ENCODE peak calls at places on chromosomes 11 and 22, in six cellular contexts. One of them, this sample, is unnamed.

GRCh38 chr11:17775507-17776212 is 41.1 kb downstream of the KCNC1 start:
- DNase-seq in WTC11: no peak
- DNase-seq in GM12878: no peak
- DNase-seq in K562: no peak
- DNase-seq in H1: no peak
- DNase-seq in HepG2: no peak
- DNase-seq in this sample: no peak

GRCh38 chr11:107682182-107682971 is 29.5 kb downstream of the SLN start:
- DNase-seq in H1: no peak
- DNase-seq in GM12878: no peak
- DNase-seq in WTC11: no peak
- DNase-seq in HepG2: no peak
- DNase-seq in K562: no peak
- DNase-seq in this sample: no peak

GRCh38 chr11:19931141-19931767 is 218.6 kb downstream of the NAV2 start:
- DNase-seq in HepG2: no peak
- DNase-seq in GM12878: no peak
- DNase-seq in H1: no peak
- DNase-seq in K562: no peak
- DNase-seq in WTC11: no peak
- DNase-seq in this sample: no peak

GRCh38 chr11:30196400-30197206 is 34.2 kb upstream of the FSHB start:
- DNase-seq in GM12878: no peak
- DNase-seq in WTC11: peak
- DNase-seq in K562: peak
- DNase-seq in HepG2: peak
- DNase-seq in H1: peak
- DNase-seq in this sample: peak

GRCh38 chr11:80651004-80651403 is 1210.2 kb upstream of the TENM4 start:
- DNase-seq in H1: no peak
- DNase-seq in K562: no peak
- DNase-seq in HepG2: no peak
- DNase-seq in GM12878: no peak
- DNase-seq in WTC11: no peak
- DNase-seq in this sample: peak

GRCh38 chr11:129278586-129279319 is 86.6 kb upstream of the ARHGAP32 start:
- DNase-seq in WTC11: peak
- DNase-seq in K562: no peak
- DNase-seq in GM12878: no peak
- DNase-seq in HepG2: no peak
- DNase-seq in H1: no peak
- DNase-seq in this sample: peak

GRCh38 chr11:45269678-45270077 is 16.5 kb downstream of the SYT13 start:
- DNase-seq in HepG2: no peak
- DNase-seq in WTC11: no peak
- DNase-seq in H1: no peak
- DNase-seq in GM12878: no peak
- DNase-seq in K562: no peak
- DNase-seq in this sample: no peak

GRCh38 chr11:97751405-97751804 is 1269.3 kb upstream of the CNTN5 start:
- DNase-seq in H1: no peak
- DNase-seq in K562: no peak
- DNase-seq in GM12878: no peak
- DNase-seq in WTC11: no peak
- DNase-seq in HepG2: no peak
- DNase-seq in this sample: no peak

GRCh38 chr22:30575859-30576258 is 1.4 kb upstream of the GAL3ST1 start:
- DNase-seq in WTC11: no peak
- DNase-seq in K562: no peak
- DNase-seq in H1: no peak
- DNase-seq in GM12878: no peak
- DNase-seq in HepG2: no peak
- DNase-seq in this sample: no peak

GRCh38 chr11:74449369-74449931 is 17.9 kb downstream of the KCNE3 start:
- DNase-seq in K562: peak
- DNase-seq in WTC11: no peak
- DNase-seq in H1: no peak
- DNase-seq in GM12878: peak
- DNase-seq in HepG2: peak
- DNase-seq in this sample: peak

GRCh38 chr11:107018274-107018901 is at the start of gene GUCY1A2:
- DNase-seq in K562: no peak
- DNase-seq in H1: peak
- DNase-seq in GM12878: no peak
- DNase-seq in HepG2: no peak
- DNase-seq in WTC11: peak
- DNase-seq in this sample: peak

GRCh38 chr11:128874406-128874805 is 7.3 kb upstream of the KCNJ1 start:
- DNase-seq in GM12878: no peak
- DNase-seq in K562: no peak
- DNase-seq in WTC11: no peak
- DNase-seq in HepG2: no peak
- DNase-seq in H1: no peak
- DNase-seq in this sample: no peak

GRCh38 chr11:35619030-35619753 is 932 bp downstream of the FJX1 start:
- DNase-seq in GM12878: no peak
- DNase-seq in K562: peak
- DNase-seq in HepG2: no peak
- DNase-seq in WTC11: peak
- DNase-seq in H1: peak
- DNase-seq in this sample: peak

GRCh38 chr11:35747638-35748037 is 85.1 kb downstream of the TRIM44 start:
- DNase-seq in WTC11: no peak
- DNase-seq in HepG2: no peak
- DNase-seq in H1: no peak
- DNase-seq in K562: no peak
- DNase-seq in GM12878: no peak
- DNase-seq in this sample: peak

GRCh38 chr11:14390669-14391068 is 31.7 kb upstream of the RRAS2 start:
- DNase-seq in HepG2: no peak
- DNase-seq in GM12878: no peak
- DNase-seq in WTC11: no peak
- DNase-seq in K562: no peak
- DNase-seq in H1: no peak
- DNase-seq in this sample: no peak

GRCh38 chr11:96054870-96055705 is 131.2 kb upstream of the MTMR2 start:
- DNase-seq in H1: no peak
- DNase-seq in WTC11: no peak
- DNase-seq in HepG2: peak
- DNase-seq in GM12878: no peak
- DNase-seq in K562: peak
- DNase-seq in this sample: peak

GRCh38 chr11:36092314-36093030 is 148.6 kb downstream of the LDLRAD3 start:
- DNase-seq in GM12878: no peak
- DNase-seq in H1: no peak
- DNase-seq in HepG2: no peak
- DNase-seq in WTC11: peak
- DNase-seq in K562: no peak
- DNase-seq in this sample: peak

DNA sequence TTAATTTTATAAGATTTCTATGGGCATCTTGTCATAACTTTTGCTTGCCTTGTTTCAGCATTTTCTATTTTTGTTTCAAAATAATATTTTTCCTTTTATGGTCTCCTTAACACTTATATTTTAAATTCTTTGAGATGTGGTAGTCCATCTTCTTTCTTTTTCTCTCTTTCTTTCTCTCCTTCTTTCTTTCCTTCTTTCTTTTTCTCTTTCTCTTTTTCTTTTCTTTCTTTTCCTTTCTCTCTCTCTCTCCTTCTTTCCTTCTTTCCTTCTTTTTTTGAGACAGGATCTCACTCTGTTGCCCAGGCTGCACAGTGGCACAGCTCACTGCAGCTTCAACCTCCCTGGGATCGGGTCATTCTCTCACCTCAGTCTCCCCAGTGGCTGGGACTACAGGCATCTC is 36.1 kb upstream of the OR10G7 start:
- DNase-seq in K562: no peak
- DNase-seq in WTC11: no peak
- DNase-seq in H1: no peak
- DNase-seq in GM12878: no peak
- DNase-seq in HepG2: no peak
- DNase-seq in this sample: no peak
- TF ChIP-seq CREB1 in K562: no peak
- TF ChIP-seq CREB1 in WTC11: no peak
- TF ChIP-seq CREB1 in H1: no peak
- TF ChIP-seq CREB1 in GM12878: no peak
- TF ChIP-seq CREB1 in HepG2: no peak
- TF ChIP-seq CREB1 in this sample: no peak

GRCh38 chr22:29464581-29464980 is 15.4 kb upstream of the NEFH start:
- DNase-seq in K562: no peak
- DNase-seq in HepG2: no peak
- DNase-seq in H1: no peak
- DNase-seq in GM12878: no peak
- DNase-seq in WTC11: no peak
- DNase-seq in this sample: no peak

GRCh38 chr22:29473001-29473400 is 7.0 kb upstream of the NEFH start:
- DNase-seq in H1: no peak
- DNase-seq in WTC11: no peak
- DNase-seq in GM12878: no peak
- DNase-seq in HepG2: no peak
- DNase-seq in K562: no peak
- DNase-seq in this sample: no peak

GRCh38 chr22:29469755-29470154 is 10.3 kb upstream of the NEFH start:
- DNase-seq in H1: no peak
- DNase-seq in HepG2: no peak
- DNase-seq in K562: no peak
- DNase-seq in GM12878: no peak
- DNase-seq in WTC11: no peak
- DNase-seq in this sample: peak

GRCh38 chr22:29475550-29475949 is 4.5 kb upstream of the NEFH start:
- DNase-seq in K562: no peak
- DNase-seq in HepG2: no peak
- DNase-seq in GM12878: peak
- DNase-seq in WTC11: no peak
- DNase-seq in H1: no peak
- DNase-seq in this sample: no peak

DNA sequence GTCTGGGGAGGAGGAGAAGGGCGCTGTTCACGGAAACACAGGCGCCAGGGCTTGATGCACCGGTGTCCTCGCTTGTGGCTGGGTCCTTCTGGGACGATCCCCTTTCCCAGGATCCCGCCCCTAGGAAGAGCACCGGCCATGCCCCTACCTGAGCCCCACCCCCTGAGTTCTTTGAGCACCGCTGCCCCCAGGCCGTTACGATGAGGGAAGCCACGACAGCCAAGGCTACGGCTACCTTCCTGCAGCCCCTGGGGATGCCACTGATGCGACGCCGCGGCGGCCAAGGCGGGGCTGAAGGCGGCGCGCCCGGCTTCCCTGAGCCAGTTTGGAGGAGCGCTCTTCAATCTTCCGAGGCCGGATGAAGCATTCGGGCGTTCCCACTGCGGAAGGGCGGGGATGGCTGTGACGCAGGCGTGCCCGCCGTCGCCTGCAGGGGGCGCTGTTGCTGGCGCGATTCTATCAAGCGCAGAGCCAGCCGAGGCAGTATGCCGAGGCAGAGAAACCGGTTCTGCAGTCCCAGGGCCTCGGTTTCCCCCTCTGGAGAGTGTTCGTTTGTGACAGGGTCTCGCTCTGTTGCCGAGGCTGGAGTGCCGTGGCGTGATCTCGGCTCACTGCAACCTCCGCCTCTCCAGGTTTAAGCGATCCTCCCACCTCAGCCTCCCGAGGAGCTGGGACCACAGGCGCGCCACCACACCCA is 9.7 kb upstream of the NEFH start:
- DNase-seq in GM12878: no peak
- DNase-seq in WTC11: peak
- DNase-seq in K562: peak
- DNase-seq in H1: peak
- DNase-seq in HepG2: peak
- DNase-seq in this sample: peak
- TF ChIP-seq CREB1 in GM12878: peak
- TF ChIP-seq CREB1 in WTC11: peak
- TF ChIP-seq CREB1 in K562: peak
- TF ChIP-seq CREB1 in H1: peak
- TF ChIP-seq CREB1 in HepG2: peak
- TF ChIP-seq CREB1 in this sample: peak

GRCh38 chr22:42236268-42236667 is 34.2 kb downstream of the TCF20 start:
- DNase-seq in H1: no peak
- DNase-seq in GM12878: no peak
- DNase-seq in HepG2: no peak
- DNase-seq in WTC11: no peak
- DNase-seq in K562: no peak
- DNase-seq in this sample: peak

GRCh38 chr22:42233879-42234278 is 36.6 kb downstream of the TCF20 start:
- DNase-seq in WTC11: no peak
- DNase-seq in H1: no peak
- DNase-seq in GM12878: no peak
- DNase-seq in K562: no peak
- DNase-seq in HepG2: no peak
- DNase-seq in this sample: no peak

GRCh38 chr22:42228480-42228879 is 42.0 kb downstream of the TCF20 start:
- DNase-seq in H1: no peak
- DNase-seq in HepG2: no peak
- DNase-seq in GM12878: no peak
- DNase-seq in WTC11: no peak
- DNase-seq in K562: no peak
- DNase-seq in this sample: no peak

GRCh38 chr22:42229455-42230149 is 40.9 kb downstream of the TCF20 start:
- DNase-seq in K562: no peak
- DNase-seq in WTC11: no peak
- DNase-seq in GM12878: no peak
- DNase-seq in H1: no peak
- DNase-seq in HepG2: no peak
- DNase-seq in this sample: no peak

GRCh38 chr22:42231929-42232328 is 38.5 kb downstream of the TCF20 start:
- DNase-seq in H1: no peak
- DNase-seq in GM12878: no peak
- DNase-seq in WTC11: no peak
- DNase-seq in K562: no peak
- DNase-seq in HepG2: no peak
- DNase-seq in this sample: no peak
- TF ChIP-seq CREB1 in H1: no peak
- TF ChIP-seq CREB1 in GM12878: no peak
- TF ChIP-seq CREB1 in WTC11: no peak
- TF ChIP-seq CREB1 in K562: no peak
- TF ChIP-seq CREB1 in HepG2: no peak
- TF ChIP-seq CREB1 in this sample: no peak

DNA sequence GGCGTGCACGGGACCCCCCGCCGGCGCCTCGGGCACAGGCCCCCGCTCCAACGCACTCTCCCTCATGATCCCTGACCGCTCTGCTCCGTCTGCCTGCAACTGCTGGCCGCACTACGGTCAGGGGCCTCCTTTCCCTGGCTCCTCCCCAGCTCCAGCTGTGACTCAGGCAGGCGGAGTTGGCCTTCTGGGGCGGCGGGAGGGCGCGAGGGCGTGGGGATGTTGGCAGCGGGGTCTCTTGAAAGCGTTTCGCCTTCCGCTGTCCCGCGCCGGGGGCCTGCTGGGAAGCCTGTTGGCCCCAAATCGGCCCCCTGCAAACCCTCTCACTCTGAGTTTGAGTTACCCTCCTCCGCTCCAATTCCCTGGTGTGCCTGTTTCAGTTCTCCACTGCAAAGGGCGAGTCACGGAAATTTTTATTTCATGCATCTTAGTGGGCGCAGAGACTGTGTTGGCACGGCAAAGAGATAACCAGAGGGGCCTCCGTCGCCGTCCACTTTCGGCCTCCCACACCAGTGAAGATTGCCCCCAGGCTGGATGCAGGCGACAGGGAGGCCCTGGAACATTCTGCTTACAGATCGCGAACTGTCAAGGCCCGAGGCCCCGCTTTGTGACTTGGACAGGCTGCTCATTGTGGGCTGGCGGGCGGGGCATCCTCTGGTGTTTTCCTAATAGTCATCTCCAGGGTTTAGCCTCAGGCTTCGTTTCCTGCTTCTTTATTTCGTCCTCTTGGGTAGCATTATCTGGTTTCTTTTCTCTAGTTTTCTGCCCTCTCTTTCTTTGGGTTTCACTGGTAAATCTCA is at the start of gene CAVIN3:
- DNase-seq in HepG2: no peak
- DNase-seq in GM12878: peak
- DNase-seq in K562: no peak
- DNase-seq in WTC11: peak
- DNase-seq in H1: peak
- DNase-seq in this sample: peak
- TF ChIP-seq CREB1 in HepG2: no peak
- TF ChIP-seq CREB1 in GM12878: no peak
- TF ChIP-seq CREB1 in K562: no peak
- TF ChIP-seq CREB1 in WTC11: peak
- TF ChIP-seq CREB1 in H1: no peak
- TF ChIP-seq CREB1 in this sample: no peak